ENCODE peak calls at places on chromosomes 16 and 17, in four cellular contexts. R is GM04503, Q is neural progenitor cell, L is T-helper 1 cell. E is an unnamed sample.
A peak's percentile ranks its signal among the peaks of the same experiment; 100 is the strongest.

GRCh38 chr16:19210968-19211367 is 42.9 kb downstream of the SYT17 start:
- DNase-seq in R (no peak), Q (no peak), L (no peak), E (no peak)

GRCh38 chr16:22898874-22899348 is 84.9 kb downstream of the HS3ST2 start:
- DNase-seq in R (no peak), L (no peak), Q (peak; percentile 92), E (peak; percentile 30)

GRCh38 chr16:23302045-23302956 is at the start of gene SCNN1B:
- DNase-seq in Q (peak; percentile 67), R (no peak), L (no peak), E (no peak)

GRCh38 chr17:14745122-14745521 is 444.2 kb downstream of the HS3ST3B1 start:
- DNase-seq in L (no peak), R (peak; percentile 45), Q (no peak), E (no peak)

GRCh38 chr16:24918641-24919040 is 72.9 kb downstream of the SLC5A11 start:
- DNase-seq in L (no peak), R (no peak), Q (no peak), E (no peak)

GRCh38 chr17:4715071-4715749 is 4.8 kb downstream of the ARRB2 start:
- DNase-seq in L (no peak), Q (no peak), R (no peak), E (no peak)

GRCh38 chr17:81456798-81457197 is 55.8 kb downstream of the ACTG1 start:
- DNase-seq in Q (no peak), L (no peak), R (no peak), E (no peak)

GRCh38 chr17:21677126-21677910 is 15.0 kb upstream of the KCNJ18 start:
- DNase-seq in L (no peak), Q (no peak), R (no peak), E (no peak)

GRCh38 chr17:2055494-2056220 is 754 bp downstream of the HIC1 start:
- DNase-seq in Q (no peak), L (no peak), R (no peak), E (no peak)

GRCh38 chr17:75507712-75508111 is 7.6 kb downstream of the CASKIN2 start:
- DNase-seq in L (no peak), R (no peak), Q (no peak), E (no peak)

GRCh38 chr16:56986361-56986760 is 3.0 kb upstream of the NLRC5 start:
- DNase-seq in L (no peak), R (no peak), Q (no peak), E (no peak)

GRCh38 chr17:49519781-49520180 is 24.7 kb downstream of the NGFR start:
- DNase-seq in L (no peak), Q (no peak), R (no peak), E (no peak)

GRCh38 chr16:69727916-69728270 is 1.5 kb upstream of the NQO1 start:
- DNase-seq in L (no peak), R (no peak), Q (no peak), E (no peak)

GRCh38 chr17:2084129-2084765 is 29.3 kb downstream of the HIC1 start:
- DNase-seq in R (peak; percentile 60), Q (no peak), L (no peak), E (no peak)

GRCh38 chr16:86046901-86047300 is 147.9 kb downstream of the IRF8 start:
- DNase-seq in L (no peak), Q (no peak), R (no peak), E (no peak)

GRCh38 chr16:81445143-81445922 is 725 bp downstream of the CMIP start:
- DNase-seq in Q (peak; percentile 66), L (peak; percentile 20), R (no peak), E (no peak)

GRCh38 chr17:27989046-27989445 is 53.4 kb upstream of the NLK start:
- DNase-seq in R (no peak), L (no peak), Q (no peak), E (no peak)

GRCh38 chr16:3456374-3456773 is 12.9 kb downstream of the NAA60 start:
- DNase-seq in L (no peak), Q (no peak), R (no peak), E (no peak)

GRCh38 chr16:30535777-30536190 is 1.1 kb upstream of the ZNF747 start:
- DNase-seq in R (no peak), Q (peak; percentile 82), L (no peak), E (peak; percentile 33)

GRCh38 chr17:40355804-40356758 is 8.5 kb downstream of the GJD3 start:
- DNase-seq in R (no peak), L (no peak), Q (no peak), E (no peak)

GRCh38 chr17:36972905-36973304 is 24.2 kb downstream of the AATF start:
- DNase-seq in Q (no peak), R (no peak), L (no peak), E (no peak)

GRCh38 chr17:39835038-39835786 is 28.9 kb downstream of the IKZF3 start:
- DNase-seq in Q (peak; percentile 5), R (no peak), L (no peak), E (no peak)

GRCh38 chr16:66894948-66895696 is 14.8 kb downstream of the PDP2 start:
- DNase-seq in L (no peak), Q (peak; percentile 79), R (no peak), E (peak; percentile 6)

GRCh38 chr17:28481081-28481571 is 7.7 kb downstream of the SLC13A2 start:
- DNase-seq in Q (no peak), R (no peak), L (no peak), E (no peak)

GRCh38 chr17:19331134-19331533 is 31.4 kb downstream of the B9D1 start:
- DNase-seq in Q (no peak), L (no peak), R (peak; percentile 78), E (no peak)

GRCh38 chr17:45273551-45273957 is 11.7 kb upstream of the SPATA32 start:
- DNase-seq in L (no peak), R (no peak), Q (no peak), E (no peak)

E was measured in NCI-H748 treated with DMSO at 0.1 percent for 48 hours.